ENCODE peak calls at places on chromosomes 5 and 9, in seven cellular contexts. E, W, B, U, O, I and A are unnamed samples.

GRCh38 chr9:127706836-127707241 is at the start of gene CFAP157:
- DNase-seq in E (peak; percentile 44), W (no peak), B (peak; percentile 72), U (no peak), O (no peak), I (no peak), A (peak; percentile 30)

GRCh38 chr9:92661761-92662160 is 8.2 kb downstream of the IPPK start:
- DNase-seq in E (no peak), W (no peak), B (no peak), U (no peak), O (no peak), I (no peak), A (no peak)

GRCh38 chr5:55440188-55440646 is 94.5 kb downstream of the PLPP1 start:
- DNase-seq in E (no peak), W (no peak), B (peak; percentile 45), U (no peak), O (no peak), I (no peak), A (no peak)

GRCh38 chr9:137550241-137550621 is at the start of gene PNPLA7:
- DNase-seq in E (peak; percentile 85), W (peak; percentile 89), B (peak; percentile 86), U (peak; percentile 96), O (peak; percentile 72), I (peak; percentile 89), A (peak; percentile 88)

GRCh38 chr5:23820764-23821471 is 313.5 kb downstream of the PRDM9 start:
- DNase-seq in E (peak; percentile 58), W (no peak), B (no peak), U (no peak), O (no peak), I (no peak), A (peak; percentile 29)

GRCh38 chr9:96009690-96010477 is 134.4 kb downstream of the ERCC6L2 start:
- DNase-seq in E (no peak), W (no peak), B (no peak), U (no peak), O (no peak), I (no peak), A (peak; percentile 46)

GRCh38 chr5:121628783-121629182 is 222.9 kb upstream of the FTMT start:
- DNase-seq in E (peak; percentile 3), W (no peak), B (no peak), U (no peak), O (no peak), I (no peak), A (peak; percentile 0)

GRCh38 chr9:92615790-92616189 is 54.1 kb downstream of the IPPK start:
- DNase-seq in E (no peak), W (no peak), B (peak; percentile 11), U (no peak), O (no peak), I (no peak), A (no peak)

GRCh38 chr9:131420913-131421312 is 27.0 kb downstream of the PRRC2B start:
- DNase-seq in E (peak; percentile 58), W (no peak), B (no peak), U (no peak), O (no peak), I (no peak), A (peak; percentile 66)

GRCh38 chr5:171418316-171418981 is 998 bp upstream of the FGF18 start:
- DNase-seq in E (peak; percentile 85), W (peak; percentile 82), B (peak; percentile 94), U (peak; percentile 89), O (peak; percentile 22), I (peak; percentile 82), A (peak; percentile 94)

GRCh38 chr5:18119156-18119785 is 485.0 kb downstream of the TAF11L14 start:
- DNase-seq in E (no peak), W (no peak), B (peak; percentile 58), U (no peak), O (no peak), I (no peak), A (no peak)

GRCh38 chr5:18112066-18112465 is 477.8 kb downstream of the TAF11L14 start:
- DNase-seq in E (no peak), W (no peak), B (no peak), U (no peak), O (no peak), I (no peak), A (no peak)

GRCh38 chr5:18114161-18114802 is 480.0 kb downstream of the TAF11L14 start:
- DNase-seq in E (peak; percentile 30), W (no peak), B (no peak), U (no peak), O (no peak), I (no peak), A (no peak)

DNA sequence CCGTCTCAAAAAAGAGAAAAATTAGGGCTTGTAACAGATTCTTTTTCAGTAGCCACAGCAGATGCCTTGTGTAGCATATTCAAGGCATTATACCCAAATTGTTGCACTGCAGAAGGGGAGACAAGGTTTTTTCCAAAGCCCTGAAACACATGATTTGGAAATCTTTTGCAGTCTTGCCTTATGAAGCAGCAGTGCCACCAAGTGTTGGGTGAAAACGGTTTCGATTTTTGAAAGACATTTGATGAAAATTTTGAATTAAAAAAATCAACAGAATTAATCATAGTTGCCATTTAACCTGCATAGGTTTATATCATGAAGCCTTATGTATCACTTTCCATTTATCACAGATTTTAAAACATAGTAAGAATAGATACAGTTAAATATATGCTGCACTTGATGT is 479.5 kb downstream of the TAF11L14 start:
- DNase-seq in E (peak; percentile 73), W (no peak), B (no peak), U (no peak), O (no peak), I (no peak), A (no peak)
- TF ChIP-seq CTCF in E (peak; percentile 83), W (no peak), B (peak; percentile 49), U (no peak), O (no peak), I (no peak), A (no peak)

GRCh38 chr5:119290161-119290569 is 65.7 kb upstream of the TNFAIP8 start:
- DNase-seq in E (no peak), W (no peak), B (no peak), U (no peak), O (no peak), I (no peak), A (no peak)

GRCh38 chr5:119286516-119287488 is 69.0 kb upstream of the TNFAIP8 start:
- DNase-seq in E (peak; percentile 5), W (no peak), B (no peak), U (no peak), O (no peak), I (no peak), A (no peak)

GRCh38 chr5:119287547-119288073 is 68.2 kb upstream of the TNFAIP8 start:
- DNase-seq in E (peak; percentile 73), W (no peak), B (no peak), U (no peak), O (no peak), I (no peak), A (no peak)

GRCh38 chr5:119289413-119289812 is 66.4 kb upstream of the TNFAIP8 start:
- DNase-seq in E (no peak), W (no peak), B (no peak), U (no peak), O (no peak), I (no peak), A (no peak)

GRCh38 chr5:119288364-119289047 is 67.3 kb upstream of the TNFAIP8 start:
- DNase-seq in E (no peak), W (no peak), B (no peak), U (no peak), O (no peak), I (no peak), A (no peak)
- H3K4me1 ChIP-seq in E (peaks cover 83% of the 10 kb centered on the region), W (peaks cover 8% of the 10 kb centered on the region), B (peaks cover 11% of the 10 kb centered on the region), U (peaks cover 87% of the 10 kb centered on the region), O (peaks cover 47% of the 10 kb centered on the region), I (peaks cover 21% of the 10 kb centered on the region), A (peaks cover 34% of the 10 kb centered on the region)

DNA sequence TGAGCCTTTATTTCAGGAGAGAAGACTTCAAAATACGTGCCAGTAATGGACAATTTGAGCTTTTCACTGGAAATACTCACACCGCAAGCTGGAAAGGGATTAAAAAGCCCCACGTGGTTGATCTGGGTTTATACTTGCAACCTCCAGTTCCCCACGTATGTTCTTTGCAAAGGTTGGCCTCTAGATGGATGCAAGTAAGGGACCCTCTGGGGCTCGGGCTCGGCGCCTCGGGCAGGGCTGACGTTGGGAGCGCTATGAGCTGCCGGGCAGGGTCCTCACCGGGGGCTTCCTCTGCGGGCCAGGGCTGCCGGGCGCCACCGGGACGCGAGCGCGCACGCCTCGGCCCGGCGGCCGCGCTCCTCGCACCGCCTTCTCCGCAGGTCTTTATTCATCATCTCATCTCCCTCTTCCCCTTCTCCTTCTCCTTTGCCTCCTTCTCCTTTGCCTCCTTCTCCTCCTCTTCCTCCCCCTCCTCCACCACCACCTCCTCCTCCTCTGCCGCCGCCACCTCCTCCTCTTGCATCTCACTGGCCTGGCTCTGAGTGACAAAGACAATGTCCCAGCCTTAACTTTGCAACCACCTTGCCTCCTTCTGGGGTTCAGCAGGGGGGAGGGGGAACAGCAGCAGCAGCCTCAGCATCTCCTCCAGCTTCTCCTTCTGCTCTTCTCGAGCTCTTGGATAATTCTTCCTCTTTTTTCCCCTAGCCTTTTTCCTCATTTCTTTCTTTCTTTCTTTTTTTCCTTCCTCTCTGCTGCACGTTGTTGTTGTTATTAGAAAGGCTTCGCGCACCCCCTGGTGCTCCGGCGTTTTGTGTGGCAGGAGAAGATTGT is 636 bp upstream of the ZNF462 start:
- DNase-seq in E (peak; percentile 43), W (no peak), B (peak; percentile 74), U (peak; percentile 62), O (no peak), I (no peak), A (peak; percentile 59)
- TF ChIP-seq CTCF in E (peak; percentile 31), W (peak; percentile 16), B (peak; percentile 17), U (no peak), O (no peak), I (no peak), A (peak; percentile 47)

GRCh38 chr5:136038635-136039034 is 9.8 kb downstream of the TGFBI start:
- DNase-seq in E (no peak), W (no peak), B (no peak), U (no peak), O (no peak), I (no peak), A (peak; percentile 64)

GRCh38 chr5:136039202-136039601 is 10.4 kb downstream of the TGFBI start:
- DNase-seq in E (no peak), W (no peak), B (no peak), U (no peak), O (no peak), I (no peak), A (no peak)

GRCh38 chr5:136036293-136036911 is 7.6 kb downstream of the TGFBI start:
- DNase-seq in E (no peak), W (no peak), B (no peak), U (no peak), O (no peak), I (no peak), A (no peak)

GRCh38 chr5:136035837-136036236 is 7.0 kb downstream of the TGFBI start:
- DNase-seq in E (no peak), W (no peak), B (no peak), U (no peak), O (no peak), I (no peak), A (no peak)

DNA sequence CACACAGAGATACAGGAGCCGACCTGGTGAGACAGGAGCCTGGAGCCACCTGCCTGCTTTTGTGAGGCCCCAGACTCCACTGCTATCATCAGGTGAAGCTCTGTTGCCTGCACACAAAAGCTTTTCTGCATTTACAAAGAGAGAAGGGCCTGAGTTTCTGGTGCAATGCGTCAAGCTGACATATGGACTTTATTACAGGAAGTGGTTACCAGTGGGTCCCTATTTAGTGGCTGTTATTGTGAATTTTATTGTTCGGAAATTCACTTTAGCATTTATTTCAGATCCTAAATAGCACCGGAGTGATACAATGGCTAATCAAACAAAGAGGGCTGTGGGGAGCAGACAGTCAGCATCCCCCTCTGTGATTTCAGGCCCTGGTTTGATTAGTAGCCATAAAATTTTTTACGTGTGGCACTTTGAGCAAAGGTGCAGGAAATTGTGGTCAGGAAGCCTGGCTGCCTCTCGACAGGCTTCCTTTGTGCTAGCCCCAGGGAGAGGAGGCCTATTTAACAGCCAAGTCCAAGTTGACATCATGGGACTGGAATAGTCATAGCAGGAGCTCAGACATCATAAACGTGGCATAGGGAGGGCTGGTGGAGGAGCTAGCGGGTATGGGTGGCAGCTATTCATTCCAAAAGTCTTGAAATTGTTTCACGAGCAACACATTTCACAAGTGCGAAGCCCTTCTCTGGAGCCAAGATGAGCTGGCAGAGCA is 8.4 kb downstream of the TGFBI start:
- DNase-seq in E (no peak), W (no peak), B (no peak), U (peak; percentile 88), O (peak; percentile 50), I (no peak), A (no peak)
- H3K4me1 ChIP-seq in E (peaks cover 99% of the 10 kb centered on the region), W (peaks cover 39% of the 10 kb centered on the region), B (no peaks in the 10 kb centered on the region), U (peaks cover 80% of the 10 kb centered on the region), O (peaks cover 21% of the 10 kb centered on the region), I (peaks cover 62% of the 10 kb centered on the region), A (no peaks in the 10 kb centered on the region)